ENCODE peak calls at places on chromosomes 5 and 9, in five cellular contexts. C, L, P, V and B are unnamed samples.

GRCh38 chr5:58149345-58149744 is 310.5 kb downstream of the PLK2 start:
- DNase-seq in P (no peak), V (no peak), L (no peak), C (no peak), B (peak; percentile 6)

GRCh38 chr9:128819716-128820664 is 1.7 kb downstream of the ENDOG start:
- DNase-seq in P (no peak), C (no peak), V (no peak), L (peak; percentile 89), B (no peak)

GRCh38 chr5:53671447-53671846 is 111.0 kb downstream of the NDUFS4 start:
- DNase-seq in C (no peak), L (no peak), P (no peak), V (no peak), B (no peak)

GRCh38 chr9:6563036-6563435 is 82.5 kb downstream of the GLDC start:
- DNase-seq in C (no peak), P (no peak), L (no peak), V (no peak), B (no peak)

GRCh38 chr5:17228833-17229291 is 11.4 kb downstream of the BASP1 start:
- DNase-seq in P (no peak), L (no peak), C (no peak), V (no peak), B (no peak)

GRCh38 chr5:107773479-107773878 is 102.7 kb upstream of the EFNA5 start:
- DNase-seq in L (no peak), P (no peak), V (no peak), C (no peak), B (no peak)

GRCh38 chr9:134413890-134414731 is 87.9 kb downstream of the RXRA start:
- DNase-seq in C (peak; percentile 86), P (no peak), V (no peak), L (no peak), B (no peak)

GRCh38 chr5:151523335-151523734 is 67.8 kb downstream of the FAT2 start:
- DNase-seq in V (peak; percentile 69), L (peak; percentile 57), P (peak; percentile 69), C (no peak), B (no peak)

GRCh38 chr5:65172486-65173129 is 309.1 kb downstream of the ADAMTS6 start:
- DNase-seq in V (no peak), L (no peak), C (no peak), P (no peak), B (no peak)

GRCh38 chr9:132234501-132235045 is 72.7 kb downstream of the NTNG2 start:
- DNase-seq in L (no peak), C (no peak), V (no peak), P (no peak), B (no peak)

GRCh38 chr5:76663573-76663972 is 40.4 kb upstream of the F2RL2 start:
- DNase-seq in V (no peak), C (no peak), P (no peak), L (peak; percentile 32), B (no peak)

GRCh38 chr5:76114192-76114795 is 31.1 kb downstream of the SV2C start:
- DNase-seq in C (no peak), P (no peak), V (no peak), L (no peak), B (no peak)

GRCh38 chr9:136147890-136148714 is 29.4 kb upstream of the TMEM250 start:
- DNase-seq in C (no peak), V (no peak), P (no peak), L (no peak), B (no peak)

GRCh38 chr5:126736141-126736540 is 40.8 kb upstream of the LMNB1 start:
- DNase-seq in C (no peak), L (no peak), V (no peak), P (no peak), B (no peak)

GRCh38 chr5:170393235-170393634 is 4.1 kb upstream of the KCNMB1 start:
- DNase-seq in C (no peak), L (no peak), P (no peak), V (no peak), B (no peak)

GRCh38 chr5:124736111-124736813 is 10.2 kb downstream of the ZNF608 start:
- DNase-seq in P (no peak), V (no peak), C (no peak), L (no peak), B (no peak)

GRCh38 chr9:127586537-127586936 is 25.5 kb upstream of the STXBP1 start:
- DNase-seq in P (peak; percentile 70), C (peak; percentile 69), V (peak; percentile 75), L (peak; percentile 83), B (no peak)

GRCh38 chr5:109833946-109834345 is 144.2 kb downstream of the MAN2A1 start:
- DNase-seq in V (no peak), L (peak; percentile 12), P (peak; percentile 1), C (no peak), B (no peak)

GRCh38 chr9:16236882-16237281 is 633.6 kb downstream of the BNC2 start:
- DNase-seq in L (no peak), C (no peak), V (no peak), P (no peak), B (peak; percentile 16)

GRCh38 chr9:93996863-93997262 is 41.7 kb upstream of the BARX1 start:
- DNase-seq in V (no peak), P (no peak), C (no peak), L (no peak), B (no peak)

GRCh38 chr9:107465467-107466451 is 23.8 kb downstream of the KLF4 start:
- DNase-seq in P (peak; percentile 55), L (peak; percentile 14), C (peak; percentile 41), V (peak; percentile 80), B (no peak)

GRCh38 chr9:128168731-128169308 is 8.8 kb downstream of the BBLN start:
- DNase-seq in C (no peak), V (no peak), P (no peak), L (no peak), B (no peak)

GRCh38 chr5:93800988-93801811 is 59.8 kb upstream of the POU5F2 start:
- DNase-seq in L (peak; percentile 27), C (no peak), V (no peak), P (peak; percentile 2), B (no peak)

GRCh38 chr9:132589148-132590036 is 7.0 kb downstream of the BARHL1 start:
- DNase-seq in C (no peak), P (no peak), L (no peak), V (peak; percentile 74), B (no peak)

GRCh38 chr9:1918642-1919041 is 96.5 kb upstream of the SMARCA2 start:
- DNase-seq in P (no peak), C (no peak), V (no peak), L (no peak), B (no peak)

GRCh38 chr5:179131321-179131835 is 71.2 kb downstream of the ZNF354C start:
- DNase-seq in L (no peak), P (no peak), C (no peak), V (no peak), B (no peak)

GRCh38 chr9:128081052-128081451 is 13.0 kb downstream of the SLC25A25 start:
- DNase-seq in L (peak; percentile 87), C (no peak), P (no peak), V (no peak), B (no peak)

GRCh38 chr5:107670927-107671741 is at the start of gene EFNA5:
- DNase-seq in L (no peak), C (no peak), V (peak; percentile 76), P (no peak), B (no peak)

GRCh38 chr9:12794024-12794799 is 19.4 kb downstream of the LURAP1L start:
- DNase-seq in L (no peak), C (no peak), P (no peak), V (no peak), B (no peak)

GRCh38 chr5:127003798-127004495 is 26.4 kb downstream of the MARCHF3 start:
- DNase-seq in C (no peak), L (no peak), V (no peak), P (no peak), B (no peak)

GRCh38 chr9:86997158-86997557 is 49.9 kb upstream of the GAS1 start:
- DNase-seq in C (no peak), L (no peak), V (no peak), P (no peak), B (no peak)
- TF ChIP-seq CTCF in C (no peak), L (peak; percentile 2), V (no peak), P (no peak), B (no peak)

DNA sequence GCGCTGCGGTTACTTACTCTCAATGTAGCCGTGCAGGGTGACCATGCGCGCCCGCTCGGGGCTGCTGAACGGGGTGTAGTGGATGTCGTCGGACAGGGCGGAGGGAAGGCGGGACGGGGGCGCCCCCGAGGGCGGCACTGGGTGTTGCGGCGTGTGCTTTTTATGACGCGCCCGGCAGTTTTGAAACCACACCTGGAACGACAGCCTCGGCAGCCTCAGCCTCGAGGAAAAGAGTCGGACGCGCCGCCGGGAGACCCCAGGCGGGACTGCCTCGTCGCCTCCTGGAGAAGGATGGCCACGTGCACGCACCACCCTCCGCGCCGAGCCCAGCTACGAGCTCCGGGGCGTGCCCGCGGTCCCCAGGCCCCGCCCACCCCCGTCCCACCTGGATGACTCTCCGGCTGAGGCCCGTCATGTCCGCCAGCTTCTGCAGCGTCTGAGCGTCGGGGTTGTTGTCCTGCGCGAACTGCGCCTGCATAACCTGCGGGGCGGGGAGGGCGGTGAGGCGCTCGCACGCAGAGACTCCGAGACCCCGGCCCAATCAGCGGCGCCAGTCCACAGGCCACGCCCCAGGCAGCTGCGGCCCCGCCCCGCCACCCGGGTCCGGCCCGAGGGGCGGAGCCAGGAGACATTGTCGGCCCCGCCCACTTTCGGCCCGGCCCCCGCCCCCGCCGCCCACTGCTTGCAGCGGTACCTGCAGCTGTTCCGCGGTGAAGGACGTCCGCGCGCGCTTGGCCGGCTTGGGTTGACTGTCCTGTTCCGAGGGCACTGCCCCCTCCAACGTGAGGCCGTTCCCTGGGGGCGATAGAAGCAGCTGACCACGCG is 15.0 kb downstream of the LHX6 start:
- DNase-seq in V (peak; percentile 97), L (peak; percentile 96), P (peak; percentile 25), C (no peak), B (no peak)
- H3K4me3 ChIP-seq in V (peak overlapping the region; percentile 53), L (peak overlapping the region; percentile 58), P (peak overlapping the region; percentile 36), C (peak overlapping the region; percentile 14), B (peak overlapping the region; percentile 41)

DNA sequence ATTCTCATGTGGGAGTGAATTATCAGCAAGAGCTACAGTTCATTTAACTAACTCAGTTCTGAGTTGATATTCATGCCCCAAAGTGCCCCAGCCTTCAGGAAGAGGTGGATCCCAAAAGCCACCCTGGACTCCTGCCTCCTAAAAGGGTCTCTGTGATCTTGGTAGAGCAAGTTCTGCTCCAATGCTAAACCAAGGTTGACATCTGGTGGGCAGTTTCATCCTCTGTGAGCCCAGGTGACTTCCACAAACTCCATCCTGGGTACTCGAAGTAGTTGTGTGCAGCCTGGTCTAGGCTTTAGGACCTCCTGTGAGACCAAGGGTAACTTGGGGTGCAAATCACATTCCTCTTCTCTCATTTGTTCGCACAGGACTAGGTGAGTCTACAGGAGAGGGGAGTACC is 816.8 kb downstream of the MTRR start:
- DNase-seq in C (no peak), L (no peak), V (no peak), P (no peak), B (no peak)
- TF ChIP-seq CTCF in C (no peak), L (no peak), V (peak; percentile 20), P (no peak), B (peak; percentile 43)

GRCh38 chr5:43106290-43106638 is 14.4 kb upstream of the ZNF131 start:
- DNase-seq in V (no peak), C (no peak), L (no peak), P (no peak), B (no peak)

GRCh38 chr5:43101491-43101890 is 19.2 kb upstream of the ZNF131 start:
- DNase-seq in C (no peak), P (no peak), L (no peak), V (no peak), B (no peak)

GRCh38 chr5:43104102-43104501 is 16.6 kb upstream of the ZNF131 start:
- DNase-seq in P (no peak), C (no peak), V (no peak), L (no peak), B (no peak)

GRCh38 chr5:43110606-43111170 is 10.0 kb upstream of the ZNF131 start:
- DNase-seq in C (no peak), V (peak; percentile 55), L (peak; percentile 63), P (no peak), B (no peak)

GRCh38 chr5:43105369-43106289 is 15.1 kb upstream of the ZNF131 start:
- DNase-seq in C (peak; percentile 78), P (peak; percentile 92), L (peak; percentile 99), V (peak; percentile 91), B (peak; percentile 75)
- H3K4me3 ChIP-seq in C (peak overlapping the region; percentile 65), P (peak overlapping the region; percentile 44), L (peak overlapping the region; percentile 35), V (no peak overlapping the region), B (peak overlapping the region; percentile 63)